ENCODE peak calls at places on chromosomes 3 and 15, in five cellular contexts. One of them, this sample, is unnamed.

GRCh38 chr3:135970500-135971116 is 5.1 kb downstream of the PPP2R3A start:
- DNase-seq in natural killer cell: no peak
- DNase-seq in left cardiac atrium: peak
- DNase-seq in brain microvascular endothelial cell: no peak
- DNase-seq in neural crest cell: no peak
- DNase-seq in this sample: no peak

GRCh38 chr3:37853691-37854413 is 7.8 kb upstream of the CTDSPL start:
- DNase-seq in natural killer cell: no peak
- DNase-seq in left cardiac atrium: no peak
- DNase-seq in brain microvascular endothelial cell: no peak
- DNase-seq in neural crest cell: no peak
- DNase-seq in this sample: peak

GRCh38 chr3:113485161-113485609 is 29.8 kb downstream of the SPICE1 start:
- DNase-seq in natural killer cell: peak
- DNase-seq in left cardiac atrium: no peak
- DNase-seq in brain microvascular endothelial cell: no peak
- DNase-seq in neural crest cell: no peak
- DNase-seq in this sample: peak

GRCh38 chr3:155995525-155996370 is 124.6 kb upstream of the KCNAB1 start:
- DNase-seq in natural killer cell: no peak
- DNase-seq in left cardiac atrium: no peak
- DNase-seq in brain microvascular endothelial cell: peak
- DNase-seq in neural crest cell: no peak
- DNase-seq in this sample: no peak

GRCh38 chr3:133209871-133210550 is 171.8 kb downstream of the TMEM108 start:
- DNase-seq in natural killer cell: no peak
- DNase-seq in left cardiac atrium: no peak
- DNase-seq in brain microvascular endothelial cell: peak
- DNase-seq in neural crest cell: no peak
- DNase-seq in this sample: no peak

GRCh38 chr3:113468536-113468935 is 27.2 kb upstream of the CFAP44 start:
- DNase-seq in natural killer cell: no peak
- DNase-seq in left cardiac atrium: no peak
- DNase-seq in brain microvascular endothelial cell: no peak
- DNase-seq in neural crest cell: no peak
- DNase-seq in this sample: no peak

GRCh38 chr15:92001307-92001706 is 147.8 kb downstream of the SLCO3A1 start:
- DNase-seq in natural killer cell: no peak
- DNase-seq in left cardiac atrium: no peak
- DNase-seq in brain microvascular endothelial cell: no peak
- DNase-seq in neural crest cell: no peak
- DNase-seq in this sample: no peak

GRCh38 chr3:37308247-37308646 is 133.9 kb upstream of the LRRFIP2 start:
- DNase-seq in natural killer cell: no peak
- DNase-seq in left cardiac atrium: no peak
- DNase-seq in brain microvascular endothelial cell: no peak
- DNase-seq in neural crest cell: no peak
- DNase-seq in this sample: no peak

GRCh38 chr3:69166446-69166845 is 44.1 kb upstream of the LMOD3 start:
- DNase-seq in natural killer cell: no peak
- DNase-seq in left cardiac atrium: no peak
- DNase-seq in brain microvascular endothelial cell: no peak
- DNase-seq in neural crest cell: no peak
- DNase-seq in this sample: no peak

GRCh38 chr15:65066635-65067333 is 1.0 kb downstream of the RASL12 start:
- DNase-seq in natural killer cell: no peak
- DNase-seq in left cardiac atrium: no peak
- DNase-seq in brain microvascular endothelial cell: no peak
- DNase-seq in neural crest cell: no peak
- DNase-seq in this sample: no peak

GRCh38 chr15:83747050-83747717 is 93.3 kb downstream of the ADAMTSL3 start:
- DNase-seq in natural killer cell: no peak
- DNase-seq in left cardiac atrium: no peak
- DNase-seq in brain microvascular endothelial cell: peak
- DNase-seq in neural crest cell: no peak
- DNase-seq in this sample: no peak

GRCh38 chr15:86644319-86644718 is 564.6 kb downstream of the AGBL1 start:
- DNase-seq in natural killer cell: no peak
- DNase-seq in left cardiac atrium: no peak
- DNase-seq in brain microvascular endothelial cell: no peak
- DNase-seq in neural crest cell: no peak
- DNase-seq in this sample: no peak

GRCh38 chr15:81311834-81312459 is 12.0 kb downstream of the STARD5 start:
- DNase-seq in natural killer cell: no peak
- DNase-seq in left cardiac atrium: no peak
- DNase-seq in brain microvascular endothelial cell: no peak
- DNase-seq in neural crest cell: no peak
- DNase-seq in this sample: no peak

GRCh38 chr15:96270581-96271172 is 59.8 kb upstream of the NR2F2 start:
- DNase-seq in natural killer cell: no peak
- DNase-seq in left cardiac atrium: no peak
- DNase-seq in brain microvascular endothelial cell: peak
- DNase-seq in neural crest cell: no peak
- DNase-seq in this sample: no peak

GRCh38 chr3:118799303-118799702 is 235.3 kb downstream of the IGSF11 start:
- DNase-seq in natural killer cell: no peak
- DNase-seq in left cardiac atrium: no peak
- DNase-seq in brain microvascular endothelial cell: no peak
- DNase-seq in neural crest cell: no peak
- DNase-seq in this sample: no peak

GRCh38 chr15:25863968-25864580 is 947 bp upstream of the ATP10A start:
- DNase-seq in natural killer cell: no peak
- DNase-seq in left cardiac atrium: no peak
- DNase-seq in brain microvascular endothelial cell: no peak
- DNase-seq in neural crest cell: no peak
- DNase-seq in this sample: no peak

GRCh38 chr3:56813656-56813965 is 11.9 kb upstream of the ARHGEF3 start:
- DNase-seq in natural killer cell: no peak
- DNase-seq in left cardiac atrium: no peak
- DNase-seq in brain microvascular endothelial cell: no peak
- DNase-seq in neural crest cell: no peak
- DNase-seq in this sample: no peak

GRCh38 chr15:83698294-83698693 is 44.4 kb downstream of the ADAMTSL3 start:
- DNase-seq in natural killer cell: no peak
- DNase-seq in left cardiac atrium: peak
- DNase-seq in brain microvascular endothelial cell: peak
- DNase-seq in neural crest cell: no peak
- DNase-seq in this sample: peak

GRCh38 chr15:73518180-73518862 is 75.4 kb downstream of the REC114 start:
- DNase-seq in natural killer cell: no peak
- DNase-seq in left cardiac atrium: no peak
- DNase-seq in brain microvascular endothelial cell: no peak
- DNase-seq in neural crest cell: no peak
- DNase-seq in this sample: no peak

GRCh38 chr3:172189987-172190603 is 150.7 kb downstream of the FNDC3B start:
- DNase-seq in natural killer cell: no peak
- DNase-seq in left cardiac atrium: no peak
- DNase-seq in brain microvascular endothelial cell: no peak
- DNase-seq in neural crest cell: no peak
- DNase-seq in this sample: no peak

GRCh38 chr3:50324351-50325144 is 2.0 kb upstream of the HYAL2 start:
- DNase-seq in natural killer cell: peak
- DNase-seq in left cardiac atrium: peak
- DNase-seq in brain microvascular endothelial cell: peak
- DNase-seq in neural crest cell: peak
- DNase-seq in this sample: peak

GRCh38 chr3:42906085-42906904 is at the start of gene ZNF662:
- DNase-seq in natural killer cell: no peak
- DNase-seq in left cardiac atrium: peak
- DNase-seq in brain microvascular endothelial cell: no peak
- DNase-seq in neural crest cell: no peak
- DNase-seq in this sample: peak

GRCh38 chr3:48130321-48130881 is 57.8 kb downstream of the CDC25A start:
- DNase-seq in natural killer cell: no peak
- DNase-seq in left cardiac atrium: peak
- DNase-seq in brain microvascular endothelial cell: peak
- DNase-seq in neural crest cell: no peak
- DNase-seq in this sample: peak

GRCh38 chr3:12869025-12869695 is 27.8 kb upstream of the RPL32 start:
- DNase-seq in natural killer cell: peak
- DNase-seq in left cardiac atrium: peak
- DNase-seq in brain microvascular endothelial cell: no peak
- DNase-seq in neural crest cell: peak
- DNase-seq in this sample: peak

GRCh38 chr3:125512135-125512920 is 7.7 kb downstream of the SNX4 start:
- DNase-seq in natural killer cell: no peak
- DNase-seq in left cardiac atrium: no peak
- DNase-seq in brain microvascular endothelial cell: peak
- DNase-seq in neural crest cell: no peak
- DNase-seq in this sample: no peak

GRCh38 chr15:95888762-95889161 is 441.7 kb upstream of the NR2F2 start:
- DNase-seq in natural killer cell: no peak
- DNase-seq in left cardiac atrium: no peak
- DNase-seq in brain microvascular endothelial cell: no peak
- DNase-seq in neural crest cell: no peak
- DNase-seq in this sample: no peak

GRCh38 chr3:190514163-190515153 is 573 bp downstream of the IL1RAP start:
- DNase-seq in natural killer cell: peak
- DNase-seq in left cardiac atrium: peak
- DNase-seq in brain microvascular endothelial cell: peak
- DNase-seq in neural crest cell: peak
- DNase-seq in this sample: peak

GRCh38 chr3:160434071-160434470 is 15.5 kb downstream of the TRIM59 start:
- DNase-seq in natural killer cell: no peak
- DNase-seq in left cardiac atrium: no peak
- DNase-seq in brain microvascular endothelial cell: peak
- DNase-seq in neural crest cell: no peak
- DNase-seq in this sample: no peak

This sample was measured in transverse colon.